ENCODE peak calls at places on chromosomes 4 and X, in six cellular contexts. U is neural progenitor cell, W is suprapubic skin, P is left ventricle myocardium inferior, X is psoas muscle, B is HCT116. E is an unnamed sample.

GRCh38 chrX:118174516-118174915 is 57.9 kb upstream of the KLHL13 start:
- DNase-seq in U (no peak), W (no peak), P (no peak), X (no peak), B (no peak), E (no peak)

GRCh38 chr4:8594097-8595038 is 1.8 kb downstream of the CPZ start:
- DNase-seq in U (peak), W (no peak), P (no peak), X (no peak), B (peak), E (peak)

GRCh38 chr4:107740950-107741701 is 21.1 kb upstream of the PAPSS1 start:
- DNase-seq in U (no peak), W (no peak), P (peak), X (peak), B (no peak), E (no peak)

GRCh38 chr4:86036729-86037128 is 323.1 kb downstream of the MAPK10 start:
- DNase-seq in U (no peak), W (no peak), P (no peak), X (no peak), B (no peak), E (no peak)

GRCh38 chrX:102765794-102766193 is 45.3 kb downstream of the GPRASP3 start:
- DNase-seq in U (no peak), W (no peak), P (no peak), X (no peak), B (no peak), E (no peak)

GRCh38 chr4:53459548-53459947 is 82.1 kb downstream of the FIP1L1 start:
- DNase-seq in U (no peak), W (no peak), P (no peak), X (no peak), B (no peak), E (no peak)

GRCh38 chrX:18994713-18995112 is 10.8 kb upstream of the PHKA2 start:
- DNase-seq in U (no peak), W (no peak), P (no peak), X (no peak), B (no peak), E (no peak)

GRCh38 chrX:119189586-119189985 is 46.5 kb upstream of the PGRMC1 start:
- DNase-seq in U (no peak), W (no peak), P (peak), X (peak), B (no peak), E (no peak)

GRCh38 chr4:186621959-186622553 is 66.7 kb upstream of the MTNR1A start:
- DNase-seq in U (no peak), W (no peak), P (no peak), X (no peak), B (no peak), E (no peak)

GRCh38 chr4:148444296-148445070 is 2.3 kb upstream of the NR3C2 start:
- DNase-seq in U (peak), W (peak), P (peak), X (peak), B (no peak), E (peak)

GRCh38 chrX:39396358-39396995 is 595.2 kb downstream of the MID1IP1 start:
- DNase-seq in U (peak), W (no peak), P (no peak), X (no peak), B (no peak), E (peak)

GRCh38 chrX:136086521-136086920 is 60.8 kb upstream of the FHL1 start:
- DNase-seq in U (no peak), W (no peak), P (no peak), X (no peak), B (no peak), E (no peak)

GRCh38 chr4:163591614-163592020 is 97.1 kb downstream of the TMA16 start:
- DNase-seq in U (no peak), W (no peak), P (no peak), X (no peak), B (no peak), E (no peak)

GRCh38 chr4:1472148-1472797 is 66.0 kb upstream of the NKX1-1 start:
- DNase-seq in U (no peak), W (peak), P (no peak), X (peak), B (no peak), E (peak)

GRCh38 chr4:7630559-7631287 is 196.0 kb upstream of the PSAPL1 start:
- DNase-seq in U (no peak), W (no peak), P (peak), X (peak), B (peak), E (no peak)

GRCh38 chr4:15786743-15787142 is 8.6 kb downstream of the CD38 start:
- DNase-seq in U (no peak), W (no peak), P (no peak), X (no peak), B (no peak), E (no peak)
- H3K27ac ChIP-seq in U (no peak), W (no peak), P (no peak), X (no peak), B (no peak), E (no peak)

GRCh38 chr4:139684351-139684750 is 18.7 kb downstream of the MGST2 start:
- DNase-seq in U (no peak), W (no peak), P (no peak), X (no peak), B (no peak), E (no peak)

GRCh38 chr4:139686988-139687387 is 21.4 kb downstream of the MGST2 start:
- DNase-seq in U (no peak), W (no peak), P (no peak), X (no peak), B (no peak), E (no peak)

GRCh38 chr4:139685180-139685579 is 19.6 kb downstream of the MGST2 start:
- DNase-seq in U (no peak), W (no peak), P (no peak), X (no peak), B (no peak), E (no peak)

GRCh38 chr4:139686130-139686529 is 20.5 kb downstream of the MGST2 start:
- DNase-seq in U (no peak), W (no peak), P (no peak), X (no peak), B (no peak), E (no peak)

DNA sequence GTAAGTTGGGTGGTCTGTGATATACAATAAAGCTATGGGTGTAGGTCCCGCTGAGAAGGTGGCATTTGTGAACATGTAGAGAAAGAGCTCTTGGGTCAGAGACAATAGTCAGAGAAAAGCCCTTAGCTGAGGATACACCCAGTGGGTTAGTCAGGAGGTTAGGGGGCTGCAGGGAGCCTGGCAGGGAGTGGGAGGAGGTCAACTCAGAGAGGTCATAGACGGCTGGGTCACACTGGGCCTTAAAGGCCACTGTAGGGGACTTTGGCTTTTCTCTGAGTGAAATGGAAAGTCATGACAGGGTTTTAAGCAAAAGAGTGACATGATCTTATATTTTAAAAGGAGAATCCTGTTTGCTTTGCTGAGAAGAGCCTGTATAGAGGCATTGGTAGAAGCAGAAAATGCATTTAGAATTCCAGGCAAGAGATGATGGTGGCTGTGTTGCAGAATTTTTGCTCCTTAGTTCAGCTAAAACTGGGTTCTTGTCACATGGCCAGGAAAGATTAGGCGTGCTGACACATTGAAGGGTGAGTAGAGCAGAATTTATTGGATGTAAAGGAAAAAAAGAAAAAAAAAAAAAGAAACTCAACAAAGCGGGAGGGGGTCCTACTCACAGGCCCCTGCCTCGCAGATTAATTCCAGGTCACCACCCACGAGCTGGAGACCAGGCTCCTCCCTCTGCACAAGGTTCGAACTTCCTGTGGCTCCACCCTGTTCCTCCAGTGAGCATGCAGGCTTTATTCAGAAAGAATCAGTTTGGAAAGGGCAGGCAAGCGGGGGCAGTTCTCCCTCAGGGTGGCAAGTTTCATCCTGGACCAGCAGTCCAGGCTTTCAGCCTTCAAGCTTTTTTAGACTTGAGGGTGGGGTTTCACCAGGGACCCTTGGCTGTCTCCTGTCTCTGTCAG is 16.9 kb downstream of the MGST2 start:
- DNase-seq in U (no peak), W (no peak), P (no peak), X (no peak), B (no peak), E (no peak)
- TF ChIP-seq CTCF in U (no peak), W (no peak), P (no peak), X (no peak), B (no peak), E (no peak)

DNA sequence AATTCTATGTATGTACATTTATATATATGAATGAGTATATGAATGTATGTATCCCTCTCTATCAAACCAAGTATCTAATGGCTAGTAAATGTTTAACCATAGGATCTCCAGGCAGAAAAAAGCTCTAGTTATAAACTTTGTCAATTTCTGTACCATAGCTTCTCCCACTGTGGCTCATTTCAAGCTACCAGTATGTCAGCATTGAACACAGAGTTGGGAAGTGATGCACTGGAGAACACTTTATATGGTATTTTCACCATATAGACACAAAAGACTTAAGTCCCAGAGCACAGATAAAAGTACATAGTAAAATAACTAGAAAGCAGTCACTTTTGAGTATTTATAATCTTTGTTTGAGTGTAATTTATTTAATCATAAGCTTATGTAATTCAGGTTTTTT is 53.9 kb upstream of the ATP8A1 start:
- DNase-seq in U (no peak), W (no peak), P (no peak), X (no peak), B (no peak), E (no peak)
- H3K27ac ChIP-seq in U (no peak), W (no peak), P (no peak), X (no peak), B (no peak), E (no peak)

GRCh38 chrX:17550011-17550410 is 175.0 kb downstream of the NHS start:
- DNase-seq in U (no peak), W (no peak), P (no peak), X (no peak), B (no peak), E (no peak)
- TF ChIP-seq CTCF in U (no peak), W (no peak), P (no peak), X (no peak), B (no peak), E (peak)